ENCODE peak calls at places on chromosomes 12 and 14, in seven cellular contexts. V is NCI-H2171, P is HS-27A, X is cardiac muscle cell, G is iris pigment epithelial cell, K is astrocyte, J is fibroblast of lung. L is an unnamed sample.

GRCh38 chr12:47433876-47434275 is 272.0 kb downstream of the RPAP3 start:
- DNase-seq in V (no peak), K (peak), G (no peak), X (no peak), P (no peak), J (peak), L (no peak)

GRCh38 chr12:56947633-56948535 is 9.5 kb downstream of the RDH16 start:
- DNase-seq in V (no peak), G (no peak), X (peak), P (no peak), J (peak), K (no peak), L (no peak)

GRCh38 chr12:121837680-121838079 is 21.0 kb downstream of the HPD start:
- DNase-seq in G (no peak), X (no peak), J (no peak), P (no peak), K (no peak), V (no peak), L (no peak)

GRCh38 chr12:117040496-117040895 is 58.7 kb downstream of the TESC start:
- DNase-seq in J (no peak), X (no peak), V (no peak), G (no peak), P (no peak), K (no peak), L (no peak)

GRCh38 chr12:16187684-16188083 is 89.8 kb downstream of the SLC15A5 start:
- DNase-seq in G (no peak), X (no peak), K (no peak), V (no peak), J (no peak), P (no peak), L (no peak)

GRCh38 chr14:24849471-24849870 is 200.5 kb downstream of the STXBP6 start:
- DNase-seq in K (no peak), V (no peak), J (no peak), G (no peak), X (no peak), P (no peak), L (no peak)

GRCh38 chr12:7864751-7865150 is 8.0 kb downstream of the SLC2A14 start:
- DNase-seq in K (no peak), V (no peak), G (no peak), X (no peak), P (no peak), J (no peak), L (no peak)

GRCh38 chr12:20588057-20588456 is 107.1 kb upstream of the SLCO1C1 start:
- DNase-seq in G (no peak), K (no peak), J (no peak), V (no peak), X (no peak), P (no peak), L (no peak)

GRCh38 chr12:54068423-54069070 is 14.9 kb downstream of the HOXC4 start:
- DNase-seq in V (no peak), K (no peak), P (no peak), J (no peak), X (no peak), G (no peak), L (no peak)

GRCh38 chr12:54232790-54233189 is 44.0 kb upstream of the SMUG1 start:
- DNase-seq in X (peak), J (peak), P (no peak), K (peak), V (no peak), G (peak), L (no peak)

L was measured in body of pancreas.